ENCODE peak calls at places on chromosomes 11 and 22, in five cellular contexts. L is MM.1S, C is neural progenitor cell, E is PC-3, A is GM23338. Y is an unnamed sample.

GRCh38 chr22:18968011-18968749 is 32.1 kb upstream of the PRODH start:
- DNase-seq in E (peak; percentile 3), A (peak; percentile 56), L (no peak), C (peak; percentile 81), Y (no peak)

GRCh38 chr11:75797796-75798195 is 17.2 kb upstream of the UVRAG start:
- DNase-seq in C (no peak), L (no peak), E (peak; percentile 56), A (no peak), Y (no peak)

GRCh38 chr22:48536691-48537591 is 1290.7 kb downstream of the BRD1 start:
- DNase-seq in L (no peak), A (no peak), E (no peak), C (no peak), Y (no peak)

GRCh38 chr11:133934599-133935550 is 21.9 kb downstream of the IGSF9B start:
- DNase-seq in C (peak; percentile 60), E (peak; percentile 68), L (no peak), A (no peak), Y (peak; percentile 91)

GRCh38 chr11:66700742-66701141 is 23.1 kb upstream of the RBM4B start:
- DNase-seq in E (no peak), L (no peak), A (no peak), C (no peak), Y (no peak)

GRCh38 chr11:47991266-47991830 is 11.0 kb downstream of the PTPRJ start:
- DNase-seq in L (no peak), C (peak; percentile 26), A (peak; percentile 60), E (peak; percentile 49), Y (no peak)

GRCh38 chr11:808427-809286 is 1.1 kb upstream of the RPLP2 start:
- DNase-seq in E (no peak), L (peak; percentile 45), C (no peak), A (no peak), Y (no peak)

GRCh38 chr11:35486446-35486845 is 39.0 kb downstream of the PAMR1 start:
- DNase-seq in E (peak; percentile 25), A (no peak), L (no peak), C (no peak), Y (peak; percentile 13)

GRCh38 chr22:49730656-49731055 is 97.0 kb downstream of the BRD1 start:
- DNase-seq in E (no peak), C (no peak), L (no peak), A (no peak), Y (no peak)

GRCh38 chr22:50712341-50713007 is 25.5 kb upstream of the ACR start:
- DNase-seq in E (no peak), L (no peak), A (no peak), C (no peak), Y (no peak)

GRCh38 chr11:78957481-78958245 is 383.0 kb upstream of the NARS2 start:
- DNase-seq in C (no peak), A (no peak), L (no peak), E (peak; percentile 85), Y (no peak)

GRCh38 chr11:72003776-72004171 is 5.1 kb downstream of the IL18BP start:
- DNase-seq in L (no peak), E (no peak), C (no peak), A (no peak), Y (no peak)

GRCh38 chr11:215581-216037 is 8.1 kb downstream of the RIC8A start:
- DNase-seq in C (no peak), E (no peak), A (no peak), L (no peak), Y (no peak)

GRCh38 chr22:35835998-35836691 is 118.5 kb downstream of the APOL5 start:
- DNase-seq in E (peak; percentile 80), L (no peak), A (peak; percentile 84), C (peak; percentile 75), Y (peak; percentile 68)

GRCh38 chr11:12680246-12680939 is 6.2 kb downstream of the TEAD1 start:
- DNase-seq in A (peak; percentile 97), L (peak; percentile 76), C (peak; percentile 96), E (peak; percentile 84), Y (no peak)

GRCh38 chr11:34639545-34639944 is 18.7 kb downstream of the EHF start:
- DNase-seq in C (no peak), L (no peak), A (no peak), E (peak; percentile 87), Y (no peak)

GRCh38 chr11:129703846-129704245 is 111.8 kb upstream of the TMEM45B start:
- DNase-seq in A (no peak), E (peak; percentile 60), C (no peak), L (no peak), Y (no peak)

GRCh38 chr11:10487002-10487647 is 32.1 kb downstream of the AMPD3 start:
- DNase-seq in E (no peak), L (no peak), C (no peak), A (no peak), Y (no peak)
- TF ChIP-seq EZH2phosphoT487 in E (no peak), L (no peak), C (no peak), A (no peak), Y (no peak)

DNA sequence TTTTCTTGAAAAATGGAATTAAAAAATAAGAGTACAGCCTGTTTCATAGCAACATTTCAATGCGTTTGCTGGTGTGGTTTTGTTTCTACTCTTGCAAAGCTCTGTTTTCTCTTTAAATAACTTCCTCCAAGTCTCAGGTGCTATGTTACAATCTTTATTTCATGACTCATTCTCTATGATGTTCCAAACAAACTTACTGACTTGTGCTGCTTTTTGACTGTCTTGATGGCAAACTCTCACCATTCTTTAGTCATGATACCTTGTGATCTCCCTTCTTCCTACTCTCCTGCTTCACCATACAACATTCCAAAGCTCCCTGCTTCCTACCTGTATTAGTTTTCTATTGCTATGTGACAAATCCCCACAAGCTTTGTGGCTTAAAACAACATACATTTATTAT is 166.1 kb downstream of the C11orf91 start:
- DNase-seq in A (no peak), E (peak; percentile 63), C (no peak), L (no peak), Y (no peak)
- TF ChIP-seq EZH2phosphoT487 in A (no peak), E (no peak), C (no peak), L (no peak), Y (no peak)

DNA sequence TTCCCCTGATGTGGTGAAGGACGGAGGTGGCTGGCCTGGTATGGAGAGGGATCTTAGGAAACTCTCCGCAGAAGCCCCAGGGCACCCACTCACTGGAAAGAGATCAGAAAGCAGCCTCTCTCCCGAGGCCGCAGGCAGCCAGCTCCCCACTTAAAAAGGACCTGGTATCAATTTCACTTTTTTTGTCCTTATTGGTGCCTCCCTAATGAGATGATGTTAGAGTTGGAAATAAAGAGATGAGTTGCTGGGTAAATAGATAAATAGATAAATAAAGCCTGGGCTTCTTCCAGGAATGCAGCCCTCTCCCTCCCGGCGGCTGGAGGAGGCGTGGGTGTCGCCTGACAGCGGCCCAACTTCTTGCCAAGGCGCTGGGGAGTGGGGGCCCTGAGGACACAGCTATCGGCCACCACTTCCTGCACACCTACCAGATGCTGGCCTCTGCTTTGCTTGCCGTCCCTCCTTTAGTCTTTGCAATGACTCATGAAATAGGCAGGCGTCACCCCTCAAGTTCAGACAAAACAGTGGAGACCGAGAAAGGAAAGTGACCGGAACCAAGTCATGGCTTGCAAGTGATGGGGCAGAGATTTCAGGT is 42.9 kb downstream of the LINC01488 start:
- DNase-seq in E (peak; percentile 26), C (no peak), L (no peak), A (no peak), Y (no peak)
- TF ChIP-seq EZH2phosphoT487 in E (no peak), C (peak; percentile 41), L (no peak), A (no peak), Y (no peak)

DNA sequence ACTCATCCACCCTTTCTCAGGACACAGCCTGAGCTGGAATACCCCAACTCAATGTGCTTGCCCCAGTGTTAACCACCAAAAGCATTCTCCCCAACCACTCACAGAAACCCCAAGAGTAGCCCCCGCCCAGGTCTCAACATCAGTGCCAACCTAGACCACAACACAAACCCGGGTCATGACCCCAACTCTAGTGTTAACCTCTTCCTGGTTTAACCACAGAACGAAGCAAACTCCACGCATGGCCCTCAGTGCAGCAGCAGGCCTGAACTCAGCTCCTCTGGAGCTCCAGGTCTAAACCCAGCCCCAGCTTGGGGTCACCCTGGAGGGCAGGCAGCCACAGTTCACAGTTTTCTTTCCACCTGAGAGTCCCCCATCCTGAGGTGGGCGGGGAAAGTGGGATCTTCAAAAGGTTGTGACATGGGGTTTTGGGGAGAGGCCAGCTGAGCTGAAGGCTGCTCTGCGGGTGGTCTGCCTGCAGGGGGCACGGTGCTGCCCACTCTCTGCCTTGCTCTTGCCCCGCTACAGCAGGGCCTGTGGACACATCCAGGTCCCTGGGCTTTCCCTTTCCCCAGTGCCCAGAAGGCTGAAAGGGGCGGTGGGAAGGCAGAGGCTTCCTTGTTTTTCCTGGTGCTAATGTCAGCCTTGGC is 37.9 kb downstream of the NECTIN1 start:
- DNase-seq in L (peak; percentile 33), A (no peak), E (no peak), C (peak; percentile 37), Y (no peak)
- TF ChIP-seq EZH2phosphoT487 in L (no peak), A (no peak), E (no peak), C (no peak), Y (no peak)

Y was measured in HCT116.